ENCODE peak calls at places on chromosomes 7 and 10, in five cellular contexts. One of them, this sample, is unnamed.

GRCh38 chr7:40230086-40230485 is 95.3 kb downstream of the SUGCT start:
- DNase-seq in activated T-helper 1 cell treated with Interleukin-2 at 50 U/mL for 16 hours: no peak
- DNase-seq in left lobe of liver: no peak
- DNase-seq in GM18507: no peak
- DNase-seq in amniotic stem cell: no peak
- DNase-seq in this sample: no peak

GRCh38 chr7:138848056-138848975 is 50.3 kb upstream of the ATP6V0A4 start:
- DNase-seq in GM18507: no peak
- DNase-seq in amniotic stem cell: no peak
- DNase-seq in left lobe of liver: no peak
- DNase-seq in activated T-helper 1 cell treated with Interleukin-2 at 50 U/mL for 16 hours: no peak
- DNase-seq in this sample: no peak

GRCh38 chr7:31122649-31123058 is 70.5 kb downstream of the ADCYAP1R1 start:
- DNase-seq in GM18507: peak; percentile 7
- DNase-seq in activated T-helper 1 cell treated with Interleukin-2 at 50 U/mL for 16 hours: no peak
- DNase-seq in left lobe of liver: peak; percentile 60
- DNase-seq in amniotic stem cell: peak; percentile 71
- DNase-seq in this sample: no peak

GRCh38 chr7:105808703-105809590 is 67.5 kb downstream of the ATXN7L1 start:
- DNase-seq in activated T-helper 1 cell treated with Interleukin-2 at 50 U/mL for 16 hours: peak; percentile 56
- DNase-seq in GM18507: peak; percentile 72
- DNase-seq in left lobe of liver: no peak
- DNase-seq in amniotic stem cell: no peak
- DNase-seq in this sample: peak; percentile 89

GRCh38 chr10:107502263-107502979 is 337.9 kb upstream of the SORCS1 start:
- DNase-seq in activated T-helper 1 cell treated with Interleukin-2 at 50 U/mL for 16 hours: no peak
- DNase-seq in amniotic stem cell: no peak
- DNase-seq in left lobe of liver: no peak
- DNase-seq in GM18507: no peak
- DNase-seq in this sample: no peak

GRCh38 chr10:88989423-88989822 is 1.2 kb upstream of the FAS start:
- DNase-seq in left lobe of liver: no peak
- DNase-seq in GM18507: no peak
- DNase-seq in activated T-helper 1 cell treated with Interleukin-2 at 50 U/mL for 16 hours: no peak
- DNase-seq in amniotic stem cell: no peak
- DNase-seq in this sample: no peak

GRCh38 chr7:101172854-101173751 is 7.0 kb downstream of the NAT16 start:
- DNase-seq in left lobe of liver: peak; percentile 81
- DNase-seq in amniotic stem cell: peak; percentile 66
- DNase-seq in GM18507: no peak
- DNase-seq in activated T-helper 1 cell treated with Interleukin-2 at 50 U/mL for 16 hours: no peak
- DNase-seq in this sample: no peak

GRCh38 chr7:100093498-100093897 is 4.7 kb downstream of the COPS6 start:
- DNase-seq in left lobe of liver: no peak
- DNase-seq in amniotic stem cell: no peak
- DNase-seq in activated T-helper 1 cell treated with Interleukin-2 at 50 U/mL for 16 hours: no peak
- DNase-seq in GM18507: no peak
- DNase-seq in this sample: no peak

GRCh38 chr10:112953075-112953501 is 3.0 kb downstream of the TCF7L2 start:
- DNase-seq in activated T-helper 1 cell treated with Interleukin-2 at 50 U/mL for 16 hours: no peak
- DNase-seq in left lobe of liver: no peak
- DNase-seq in GM18507: no peak
- DNase-seq in amniotic stem cell: no peak
- DNase-seq in this sample: peak; percentile 80

GRCh38 chr7:157855016-157855415 is 518.2 kb downstream of the DNAJB6 start:
- DNase-seq in left lobe of liver: no peak
- DNase-seq in GM18507: no peak
- DNase-seq in amniotic stem cell: no peak
- DNase-seq in activated T-helper 1 cell treated with Interleukin-2 at 50 U/mL for 16 hours: no peak
- DNase-seq in this sample: peak; percentile 76

This sample was measured in spleen.